ENCODE peak calls at places on chromosome 6, in eight cellular contexts. One of them, this sample, is unnamed.

GRCh38 chr6:26232950-26233607 is 131.9 kb upstream of the BTN3A2 start:
- DNase-seq in osteoblast: no peak
- DNase-seq in adrenal gland: no peak
- DNase-seq in right atrium auricular region: no peak
- DNase-seq in mucosa of descending colon: peak; percentile 61
- DNase-seq in lung: no peak
- DNase-seq in naive thymus-derived CD4-positive, alpha-beta T cell: peak; percentile 70
- DNase-seq in IMR-90: peak; percentile 79
- DNase-seq in this sample: peak; percentile 71

GRCh38 chr6:15184441-15184861 is 61.4 kb upstream of the JARID2 start:
- DNase-seq in naive thymus-derived CD4-positive, alpha-beta T cell: peak; percentile 37
- DNase-seq in right atrium auricular region: no peak
- DNase-seq in IMR-90: no peak
- DNase-seq in lung: no peak
- DNase-seq in mucosa of descending colon: no peak
- DNase-seq in adrenal gland: no peak
- DNase-seq in osteoblast: no peak
- DNase-seq in this sample: no peak

GRCh38 chr6:108737594-108738546 is 110.4 kb upstream of the ARMC2 start:
- DNase-seq in mucosa of descending colon: no peak
- DNase-seq in lung: no peak
- DNase-seq in adrenal gland: no peak
- DNase-seq in naive thymus-derived CD4-positive, alpha-beta T cell: no peak
- DNase-seq in IMR-90: peak; percentile 99
- DNase-seq in osteoblast: peak; percentile 86
- DNase-seq in right atrium auricular region: peak; percentile 91
- DNase-seq in this sample: peak; percentile 74

GRCh38 chr6:30985490-30985889 is 2.0 kb downstream of the MUC21 start:
- DNase-seq in adrenal gland: no peak
- DNase-seq in mucosa of descending colon: no peak
- DNase-seq in right atrium auricular region: no peak
- DNase-seq in lung: no peak
- DNase-seq in osteoblast: no peak
- DNase-seq in naive thymus-derived CD4-positive, alpha-beta T cell: no peak
- DNase-seq in IMR-90: no peak
- DNase-seq in this sample: no peak

GRCh38 chr6:128600397-128600951 is 80.1 kb upstream of the PTPRK start:
- DNase-seq in lung: no peak
- DNase-seq in IMR-90: peak; percentile 95
- DNase-seq in adrenal gland: no peak
- DNase-seq in right atrium auricular region: no peak
- DNase-seq in naive thymus-derived CD4-positive, alpha-beta T cell: no peak
- DNase-seq in mucosa of descending colon: no peak
- DNase-seq in osteoblast: peak; percentile 78
- DNase-seq in this sample: no peak

GRCh38 chr6:28981391-28981832 is 23.7 kb downstream of the ZNF311 start:
- DNase-seq in adrenal gland: peak; percentile 57
- DNase-seq in IMR-90: peak; percentile 59
- DNase-seq in lung: peak; percentile 80
- DNase-seq in osteoblast: peak; percentile 11
- DNase-seq in mucosa of descending colon: no peak
- DNase-seq in right atrium auricular region: peak; percentile 73
- DNase-seq in naive thymus-derived CD4-positive, alpha-beta T cell: peak; percentile 88
- DNase-seq in this sample: peak; percentile 49

GRCh38 chr6:135073757-135074393 is 19.3 kb upstream of the HBS1L start:
- DNase-seq in naive thymus-derived CD4-positive, alpha-beta T cell: no peak
- DNase-seq in mucosa of descending colon: no peak
- DNase-seq in right atrium auricular region: no peak
- DNase-seq in adrenal gland: no peak
- DNase-seq in IMR-90: no peak
- DNase-seq in osteoblast: no peak
- DNase-seq in lung: no peak
- DNase-seq in this sample: no peak

GRCh38 chr6:80280258-80281010 is 174.0 kb downstream of the BCKDHB start:
- DNase-seq in IMR-90: peak; percentile 49
- DNase-seq in mucosa of descending colon: no peak
- DNase-seq in lung: no peak
- DNase-seq in adrenal gland: no peak
- DNase-seq in osteoblast: no peak
- DNase-seq in right atrium auricular region: no peak
- DNase-seq in naive thymus-derived CD4-positive, alpha-beta T cell: no peak
- DNase-seq in this sample: no peak

GRCh38 chr6:125923371-125923877 is 33.1 kb upstream of the HINT3 start:
- DNase-seq in mucosa of descending colon: no peak
- DNase-seq in right atrium auricular region: no peak
- DNase-seq in adrenal gland: no peak
- DNase-seq in lung: no peak
- DNase-seq in naive thymus-derived CD4-positive, alpha-beta T cell: no peak
- DNase-seq in IMR-90: no peak
- DNase-seq in osteoblast: no peak
- DNase-seq in this sample: no peak

GRCh38 chr6:34947561-34947960 is 58.5 kb downstream of the ANKS1A start:
- DNase-seq in right atrium auricular region: no peak
- DNase-seq in lung: no peak
- DNase-seq in mucosa of descending colon: no peak
- DNase-seq in naive thymus-derived CD4-positive, alpha-beta T cell: no peak
- DNase-seq in IMR-90: no peak
- DNase-seq in adrenal gland: no peak
- DNase-seq in osteoblast: no peak
- DNase-seq in this sample: no peak

GRCh38 chr6:52661551-52661950 is 9.4 kb upstream of the TMEM14A start:
- DNase-seq in mucosa of descending colon: no peak
- DNase-seq in adrenal gland: no peak
- DNase-seq in naive thymus-derived CD4-positive, alpha-beta T cell: no peak
- DNase-seq in IMR-90: no peak
- DNase-seq in lung: no peak
- DNase-seq in right atrium auricular region: no peak
- DNase-seq in osteoblast: no peak
- DNase-seq in this sample: no peak

GRCh38 chr6:34144581-34145160 is 1.2 kb downstream of the GRM4 start:
- DNase-seq in lung: no peak
- DNase-seq in IMR-90: no peak
- DNase-seq in osteoblast: peak; percentile 62
- DNase-seq in naive thymus-derived CD4-positive, alpha-beta T cell: no peak
- DNase-seq in mucosa of descending colon: no peak
- DNase-seq in adrenal gland: no peak
- DNase-seq in right atrium auricular region: no peak
- DNase-seq in this sample: no peak

GRCh38 chr6:43923376-43924221 is 153.6 kb downstream of the VEGFA start:
- DNase-seq in mucosa of descending colon: no peak
- DNase-seq in osteoblast: peak; percentile 94
- DNase-seq in adrenal gland: peak; percentile 48
- DNase-seq in IMR-90: peak; percentile 56
- DNase-seq in naive thymus-derived CD4-positive, alpha-beta T cell: no peak
- DNase-seq in lung: no peak
- DNase-seq in right atrium auricular region: no peak
- DNase-seq in this sample: no peak

GRCh38 chr6:170253910-170254269 is 37.0 kb downstream of the DLL1 start:
- DNase-seq in osteoblast: no peak
- DNase-seq in naive thymus-derived CD4-positive, alpha-beta T cell: no peak
- DNase-seq in adrenal gland: no peak
- DNase-seq in IMR-90: no peak
- DNase-seq in right atrium auricular region: no peak
- DNase-seq in mucosa of descending colon: no peak
- DNase-seq in lung: no peak
- DNase-seq in this sample: no peak

GRCh38 chr6:83258517-83258916 is 65.4 kb downstream of the RWDD2A start:
- DNase-seq in osteoblast: no peak
- DNase-seq in IMR-90: no peak
- DNase-seq in lung: no peak
- DNase-seq in adrenal gland: no peak
- DNase-seq in right atrium auricular region: no peak
- DNase-seq in naive thymus-derived CD4-positive, alpha-beta T cell: no peak
- DNase-seq in mucosa of descending colon: no peak
- DNase-seq in this sample: no peak

GRCh38 chr6:154165488-154165887 is 126.4 kb downstream of the OPRM1 start:
- DNase-seq in osteoblast: no peak
- DNase-seq in adrenal gland: no peak
- DNase-seq in right atrium auricular region: no peak
- DNase-seq in lung: no peak
- DNase-seq in IMR-90: no peak
- DNase-seq in naive thymus-derived CD4-positive, alpha-beta T cell: no peak
- DNase-seq in mucosa of descending colon: no peak
- DNase-seq in this sample: no peak

GRCh38 chr6:23329091-23329490 is 759.7 kb downstream of the HDGFL1 start:
- DNase-seq in lung: no peak
- DNase-seq in mucosa of descending colon: no peak
- DNase-seq in osteoblast: no peak
- DNase-seq in right atrium auricular region: no peak
- DNase-seq in IMR-90: no peak
- DNase-seq in adrenal gland: no peak
- DNase-seq in naive thymus-derived CD4-positive, alpha-beta T cell: no peak
- DNase-seq in this sample: no peak

GRCh38 chr6:37514377-37514776 is 14.7 kb upstream of the CCDC167 start:
- DNase-seq in IMR-90: peak; percentile 77
- DNase-seq in right atrium auricular region: no peak
- DNase-seq in adrenal gland: no peak
- DNase-seq in mucosa of descending colon: no peak
- DNase-seq in lung: no peak
- DNase-seq in naive thymus-derived CD4-positive, alpha-beta T cell: no peak
- DNase-seq in osteoblast: peak; percentile 95
- DNase-seq in this sample: no peak
- H3K4me1 ChIP-seq in IMR-90: peaks cover 3% of the 10 kb centered on the region
- H3K4me1 ChIP-seq in right atrium auricular region: peaks cover 12% of the 10 kb centered on the region
- H3K4me1 ChIP-seq in adrenal gland: no peaks in the 10 kb centered on the region
- H3K4me1 ChIP-seq in mucosa of descending colon: peaks cover 2% of the 10 kb centered on the region
- H3K4me1 ChIP-seq in lung: peaks cover 1% of the 10 kb centered on the region
- H3K4me1 ChIP-seq in naive thymus-derived CD4-positive, alpha-beta T cell: peaks cover 70% of the 10 kb centered on the region
- H3K4me1 ChIP-seq in osteoblast: peaks cover 7% of the 10 kb centered on the region
- H3K4me1 ChIP-seq in this sample: peaks cover 9% of the 10 kb centered on the region

GRCh38 chr6:25010166-25010565 is 74.4 kb upstream of the RIPOR2 start:
- DNase-seq in osteoblast: no peak
- DNase-seq in IMR-90: no peak
- DNase-seq in mucosa of descending colon: no peak
- DNase-seq in adrenal gland: no peak
- DNase-seq in naive thymus-derived CD4-positive, alpha-beta T cell: no peak
- DNase-seq in lung: no peak
- DNase-seq in right atrium auricular region: no peak
- DNase-seq in this sample: no peak
- H3K4me1 ChIP-seq in osteoblast: peaks cover 61% of the 10 kb centered on the region
- H3K4me1 ChIP-seq in IMR-90: peaks cover 26% of the 10 kb centered on the region
- H3K4me1 ChIP-seq in mucosa of descending colon: peaks cover 18% of the 10 kb centered on the region
- H3K4me1 ChIP-seq in adrenal gland: no peaks in the 10 kb centered on the region
- H3K4me1 ChIP-seq in naive thymus-derived CD4-positive, alpha-beta T cell: peaks cover 47% of the 10 kb centered on the region
- H3K4me1 ChIP-seq in lung: peaks cover 5% of the 10 kb centered on the region
- H3K4me1 ChIP-seq in right atrium auricular region: peaks cover 15% of the 10 kb centered on the region
- H3K4me1 ChIP-seq in this sample: no peaks in the 10 kb centered on the region

DNA sequence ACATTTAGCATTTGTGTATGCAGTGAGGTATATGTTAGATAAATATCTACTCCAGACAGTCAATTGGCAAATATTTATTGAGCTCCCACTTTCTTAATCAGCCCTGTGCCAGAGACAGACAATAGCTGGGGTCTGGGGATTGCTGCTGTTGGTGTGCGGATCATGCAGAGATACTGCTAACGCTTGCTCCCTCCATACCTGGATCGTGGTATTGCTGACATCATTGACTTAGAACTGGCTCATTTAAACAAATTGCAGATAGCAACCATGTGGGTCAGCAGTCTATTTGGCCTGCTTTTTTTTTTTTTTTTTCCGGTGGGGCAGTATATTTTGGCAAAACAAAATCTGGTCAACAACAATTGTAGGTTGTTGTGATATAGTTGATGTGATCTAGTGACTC is 9.5 kb downstream of the ARID1B start:
- DNase-seq in osteoblast: no peak
- DNase-seq in mucosa of descending colon: no peak
- DNase-seq in lung: no peak
- DNase-seq in right atrium auricular region: no peak
- DNase-seq in IMR-90: no peak
- DNase-seq in naive thymus-derived CD4-positive, alpha-beta T cell: no peak
- DNase-seq in adrenal gland: no peak
- DNase-seq in this sample: no peak
- H3K4me1 ChIP-seq in osteoblast: peaks cover 16% of the 10 kb centered on the region
- H3K4me1 ChIP-seq in mucosa of descending colon: peaks cover 25% of the 10 kb centered on the region
- H3K4me1 ChIP-seq in lung: peaks cover 17% of the 10 kb centered on the region
- H3K4me1 ChIP-seq in right atrium auricular region: peaks cover 80% of the 10 kb centered on the region
- H3K4me1 ChIP-seq in IMR-90: peaks cover 17% of the 10 kb centered on the region
- H3K4me1 ChIP-seq in naive thymus-derived CD4-positive, alpha-beta T cell: peaks cover 37% of the 10 kb centered on the region
- H3K4me1 ChIP-seq in adrenal gland: peaks cover 20% of the 10 kb centered on the region
- H3K4me1 ChIP-seq in this sample: peaks cover 9% of the 10 kb centered on the region

GRCh38 chr6:12064538-12064937 is 52.4 kb downstream of the HIVEP1 start:
- DNase-seq in adrenal gland: no peak
- DNase-seq in mucosa of descending colon: no peak
- DNase-seq in IMR-90: no peak
- DNase-seq in naive thymus-derived CD4-positive, alpha-beta T cell: no peak
- DNase-seq in osteoblast: no peak
- DNase-seq in right atrium auricular region: no peak
- DNase-seq in lung: no peak
- DNase-seq in this sample: no peak

GRCh38 chr6:12066297-12066696 is 54.2 kb downstream of the HIVEP1 start:
- DNase-seq in right atrium auricular region: no peak
- DNase-seq in mucosa of descending colon: no peak
- DNase-seq in osteoblast: no peak
- DNase-seq in IMR-90: peak; percentile 19
- DNase-seq in adrenal gland: no peak
- DNase-seq in naive thymus-derived CD4-positive, alpha-beta T cell: no peak
- DNase-seq in lung: no peak
- DNase-seq in this sample: no peak

GRCh38 chr6:12065321-12066140 is 53.4 kb downstream of the HIVEP1 start:
- DNase-seq in naive thymus-derived CD4-positive, alpha-beta T cell: peak; percentile 33
- DNase-seq in right atrium auricular region: no peak
- DNase-seq in lung: no peak
- DNase-seq in adrenal gland: no peak
- DNase-seq in IMR-90: no peak
- DNase-seq in mucosa of descending colon: no peak
- DNase-seq in osteoblast: no peak
- DNase-seq in this sample: no peak

GRCh38 chr6:12062605-12063004 is 50.5 kb downstream of the HIVEP1 start:
- DNase-seq in adrenal gland: no peak
- DNase-seq in osteoblast: no peak
- DNase-seq in naive thymus-derived CD4-positive, alpha-beta T cell: no peak
- DNase-seq in right atrium auricular region: no peak
- DNase-seq in mucosa of descending colon: no peak
- DNase-seq in IMR-90: no peak
- DNase-seq in lung: no peak
- DNase-seq in this sample: no peak

GRCh38 chr6:12064125-12064524 is 52.0 kb downstream of the HIVEP1 start:
- DNase-seq in lung: no peak
- DNase-seq in naive thymus-derived CD4-positive, alpha-beta T cell: no peak
- DNase-seq in adrenal gland: no peak
- DNase-seq in IMR-90: peak; percentile 84
- DNase-seq in right atrium auricular region: no peak
- DNase-seq in osteoblast: no peak
- DNase-seq in mucosa of descending colon: no peak
- DNase-seq in this sample: no peak
- H3K4me1 ChIP-seq in lung: peaks cover 5% of the 10 kb centered on the region
- H3K4me1 ChIP-seq in naive thymus-derived CD4-positive, alpha-beta T cell: peaks cover 6% of the 10 kb centered on the region
- H3K4me1 ChIP-seq in adrenal gland: no peaks in the 10 kb centered on the region
- H3K4me1 ChIP-seq in IMR-90: peaks cover 13% of the 10 kb centered on the region
- H3K4me1 ChIP-seq in right atrium auricular region: peaks cover 19% of the 10 kb centered on the region
- H3K4me1 ChIP-seq in osteoblast: peaks cover 8% of the 10 kb centered on the region
- H3K4me1 ChIP-seq in mucosa of descending colon: no peaks in the 10 kb centered on the region
- H3K4me1 ChIP-seq in this sample: no peaks in the 10 kb centered on the region

GRCh38 chr6:37209461-37210205 is 39.7 kb downstream of the PIM1 start:
- DNase-seq in naive thymus-derived CD4-positive, alpha-beta T cell: peak; percentile 72
- DNase-seq in IMR-90: no peak
- DNase-seq in adrenal gland: no peak
- DNase-seq in mucosa of descending colon: no peak
- DNase-seq in right atrium auricular region: no peak
- DNase-seq in lung: no peak
- DNase-seq in osteoblast: no peak
- DNase-seq in this sample: peak; percentile 47
- H3K4me1 ChIP-seq in naive thymus-derived CD4-positive, alpha-beta T cell: peaks cover 30% of the 10 kb centered on the region
- H3K4me1 ChIP-seq in IMR-90: no peaks in the 10 kb centered on the region
- H3K4me1 ChIP-seq in adrenal gland: no peaks in the 10 kb centered on the region
- H3K4me1 ChIP-seq in mucosa of descending colon: peaks cover 6% of the 10 kb centered on the region
- H3K4me1 ChIP-seq in right atrium auricular region: peaks cover 4% of the 10 kb centered on the region
- H3K4me1 ChIP-seq in lung: no peaks in the 10 kb centered on the region
- H3K4me1 ChIP-seq in osteoblast: no peaks in the 10 kb centered on the region
- H3K4me1 ChIP-seq in this sample: no peaks in the 10 kb centered on the region

GRCh38 chr6:6686176-6686575 is 97.7 kb downstream of the LY86 start:
- DNase-seq in adrenal gland: no peak
- DNase-seq in lung: no peak
- DNase-seq in right atrium auricular region: no peak
- DNase-seq in naive thymus-derived CD4-positive, alpha-beta T cell: no peak
- DNase-seq in osteoblast: no peak
- DNase-seq in IMR-90: no peak
- DNase-seq in mucosa of descending colon: no peak
- DNase-seq in this sample: no peak
- H3K4me1 ChIP-seq in adrenal gland: peaks cover 27% of the 10 kb centered on the region
- H3K4me1 ChIP-seq in lung: peaks cover 20% of the 10 kb centered on the region
- H3K4me1 ChIP-seq in right atrium auricular region: peaks cover 38% of the 10 kb centered on the region
- H3K4me1 ChIP-seq in naive thymus-derived CD4-positive, alpha-beta T cell: no peaks in the 10 kb centered on the region
- H3K4me1 ChIP-seq in osteoblast: peaks cover 7% of the 10 kb centered on the region
- H3K4me1 ChIP-seq in IMR-90: peaks cover 2% of the 10 kb centered on the region
- H3K4me1 ChIP-seq in mucosa of descending colon: peaks cover 57% of the 10 kb centered on the region
- H3K4me1 ChIP-seq in this sample: peaks cover 3% of the 10 kb centered on the region